ENCODE peak calls at places on chromosome 6, in six cellular contexts. J is HCT116, D is MM.1S, A is neural progenitor cell, V is GM23248, C is SK-N-SH. Z is an unnamed sample.
A peak's percentile ranks its signal among the peaks of the same experiment; 100 is the strongest.

GRCh38 chr6:159879829-159880228 is 11.0 kb upstream of the MAS1 start:
- DNase-seq in J (no peak), D (no peak), A (no peak), V (no peak), C (no peak), Z (no peak)

GRCh38 chr6:158408552-158409130 is 96.4 kb downstream of the TULP4 start:
- DNase-seq in J (no peak), D (no peak), A (peak; percentile 42), V (peak; percentile 77), C (peak; percentile 61), Z (no peak)

GRCh38 chr6:158207452-158207788 is 39.3 kb downstream of the GTF2H5 start:
- DNase-seq in J (no peak), D (no peak), A (no peak), V (peak; percentile 12), C (no peak), Z (peak; percentile 42)

GRCh38 chr6:148146717-148147116 is 195.9 kb upstream of the SASH1 start:
- DNase-seq in J (peak; percentile 13), D (no peak), A (no peak), V (peak; percentile 1), C (no peak), Z (peak; percentile 84)

GRCh38 chr6:55827818-55828522 is 47.4 kb downstream of the BMP5 start:
- DNase-seq in J (no peak), D (no peak), A (no peak), V (no peak), C (no peak), Z (peak; percentile 26)

GRCh38 chr6:166750125-166750793 is 123.2 kb upstream of the RPS6KA2 start:
- DNase-seq in J (no peak), D (no peak), A (peak; percentile 34), V (no peak), C (no peak), Z (no peak)

GRCh38 chr6:55528624-55529023 is 50.4 kb downstream of the HMGCLL1 start:
- DNase-seq in J (peak; percentile 51), D (peak; percentile 78), A (peak; percentile 48), V (peak; percentile 28), C (no peak), Z (peak; percentile 71)

GRCh38 chr6:119052292-119052889 is 26.1 kb downstream of the FAM184A start:
- DNase-seq in J (no peak), D (no peak), A (no peak), V (no peak), C (no peak), Z (no peak)

GRCh38 chr6:52645976-52646375 is 24.9 kb upstream of the TMEM14A start:
- DNase-seq in J (no peak), D (no peak), A (no peak), V (no peak), C (no peak), Z (no peak)
- H3K9ac ChIP-seq in J (no peak overlapping the region), D (no peak overlapping the region), A (no peak overlapping the region), V (no peak overlapping the region), C (no peak overlapping the region), Z (no peak overlapping the region)

GRCh38 chr6:142074516-142074915 is 58.2 kb upstream of the GJE1 start:
- DNase-seq in J (no peak), D (no peak), A (no peak), V (peak; percentile 21), C (no peak), Z (no peak)

GRCh38 chr6:142075516-142076101 is 57.1 kb upstream of the GJE1 start:
- DNase-seq in J (no peak), D (no peak), A (no peak), V (no peak), C (no peak), Z (no peak)

GRCh38 chr6:142071981-142072380 is 60.7 kb upstream of the GJE1 start:
- DNase-seq in J (peak; percentile 22), D (no peak), A (peak; percentile 5), V (no peak), C (no peak), Z (no peak)
- TF ChIP-seq EZH2phosphoT487 in J (no peak), D (no peak), A (no peak), V (no peak), C (no peak), Z (no peak)

DNA sequence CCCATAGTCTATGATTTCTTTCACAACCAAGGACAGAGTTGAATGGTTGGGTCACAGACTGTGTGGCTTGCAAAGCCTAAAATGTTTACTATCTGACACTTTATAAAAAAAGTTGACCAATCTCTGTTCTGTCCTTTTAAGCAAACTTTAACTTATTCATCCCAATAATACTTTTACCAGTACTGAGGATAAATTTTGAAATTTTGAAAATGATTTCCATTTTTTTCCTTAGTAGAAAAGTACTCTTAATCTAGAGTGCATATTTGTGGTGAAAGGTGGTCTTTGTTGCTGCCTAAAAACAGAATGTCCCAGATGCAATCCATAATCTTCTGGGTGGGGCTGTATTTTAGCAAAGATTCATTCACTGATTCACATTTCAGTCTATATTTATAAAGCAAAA is 573.7 kb downstream of the COL12A1 start:
- DNase-seq in J (no peak), D (no peak), A (no peak), V (no peak), C (no peak), Z (no peak)
- H3K9ac ChIP-seq in J (no peak overlapping the region), D (no peak overlapping the region), A (no peak overlapping the region), V (no peak overlapping the region), C (no peak overlapping the region), Z (no peak overlapping the region)

GRCh38 chr6:121263742-121264141 is 70.5 kb downstream of the TBC1D32 start:
- DNase-seq in J (no peak), D (no peak), A (no peak), V (no peak), C (no peak), Z (no peak)

GRCh38 chr6:121260651-121261102 is 73.6 kb downstream of the TBC1D32 start:
- DNase-seq in J (no peak), D (no peak), A (no peak), V (peak; percentile 24), C (no peak), Z (no peak)
- TF ChIP-seq EZH2phosphoT487 in J (no peak), D (no peak), A (no peak), V (no peak), C (no peak), Z (no peak)

DNA sequence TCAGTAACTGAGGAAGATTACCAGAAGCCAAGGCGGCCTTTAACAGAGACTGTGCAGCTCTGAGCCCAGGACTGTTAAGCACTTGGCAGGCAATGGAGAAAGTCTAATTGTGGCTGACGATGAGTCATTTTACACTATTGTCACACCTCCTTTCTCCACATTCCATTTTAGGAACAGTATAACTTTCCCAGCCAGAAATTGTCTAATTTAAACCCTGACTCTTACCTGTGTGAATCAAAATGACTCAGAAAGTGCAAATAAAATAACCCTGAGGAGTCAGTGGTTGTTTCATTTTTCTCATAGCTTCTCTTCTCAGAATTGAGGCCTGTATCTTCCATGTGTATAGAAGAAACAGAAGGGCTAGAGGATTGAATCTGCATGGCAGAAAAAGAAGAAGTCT is 40.0 kb upstream of the OPN5 start:
- DNase-seq in J (peak; percentile 12), D (no peak), A (no peak), V (peak; percentile 27), C (no peak), Z (peak; percentile 97)
- H3K9ac ChIP-seq in J (no peak overlapping the region), D (no peak overlapping the region), A (no peak overlapping the region), V (no peak overlapping the region), C (no peak overlapping the region), Z (peak overlapping the region; percentile 72)

DNA sequence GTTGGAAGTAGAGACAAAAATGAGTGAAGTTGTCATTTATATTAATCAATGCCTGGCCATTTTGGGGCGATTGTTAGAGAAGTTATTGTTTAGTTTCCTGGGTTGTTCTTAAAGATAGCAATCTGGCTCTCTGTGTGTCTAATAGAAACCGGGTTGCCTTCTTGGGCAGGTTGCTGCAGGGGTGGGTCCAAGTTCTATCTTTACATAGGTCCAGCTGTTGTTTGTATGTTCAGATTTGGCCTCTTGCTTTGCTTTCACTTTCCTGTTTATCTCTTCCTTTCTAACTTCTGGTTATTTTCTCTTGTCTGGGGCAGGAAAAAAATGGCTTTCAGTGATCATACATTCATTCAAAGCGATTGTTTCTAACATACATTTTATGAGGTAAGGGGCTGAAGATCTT is 128.4 kb upstream of the NOX3 start:
- DNase-seq in J (no peak), D (no peak), A (no peak), V (no peak), C (no peak), Z (no peak)
- TF ChIP-seq EZH2phosphoT487 in J (no peak), D (no peak), A (no peak), V (no peak), C (no peak), Z (no peak)

DNA sequence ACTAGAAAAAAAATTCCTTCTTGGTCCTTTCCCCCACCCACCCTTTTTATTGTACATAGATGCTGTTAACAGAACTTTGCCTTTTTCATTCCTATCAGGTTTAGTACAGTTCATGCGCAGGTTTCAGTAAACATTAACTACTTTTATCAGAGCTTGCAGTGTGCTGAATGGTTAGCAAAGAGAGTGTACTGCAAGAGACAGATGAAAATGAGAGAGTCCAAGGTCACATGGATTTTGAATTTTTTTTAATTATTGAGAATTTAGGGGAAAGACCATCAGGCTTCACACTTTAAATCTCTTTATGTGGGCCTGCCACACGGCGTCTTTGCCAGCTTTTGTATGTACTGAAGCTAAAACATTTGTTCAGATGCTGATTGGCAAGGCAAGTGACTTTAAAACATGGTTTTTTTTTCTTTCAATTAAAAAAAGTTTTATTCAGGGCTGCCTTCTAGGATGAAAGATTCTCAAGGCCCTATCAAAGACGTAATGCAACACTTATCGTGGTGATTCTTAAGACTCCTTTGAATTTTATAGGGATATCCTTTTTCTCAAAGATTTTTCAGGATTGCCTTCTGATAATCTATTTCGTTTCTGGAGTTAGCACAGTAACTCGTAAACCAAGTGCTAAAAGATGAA is 32.2 kb downstream of the RREB1 start:
- DNase-seq in J (no peak), D (no peak), A (no peak), V (no peak), C (no peak), Z (no peak)
- H3K9ac ChIP-seq in J (peak overlapping the region; percentile 74), D (no peak overlapping the region), A (no peak overlapping the region), V (peak overlapping the region; percentile 91), C (no peak overlapping the region), Z (peak overlapping the region; percentile 84)

DNA sequence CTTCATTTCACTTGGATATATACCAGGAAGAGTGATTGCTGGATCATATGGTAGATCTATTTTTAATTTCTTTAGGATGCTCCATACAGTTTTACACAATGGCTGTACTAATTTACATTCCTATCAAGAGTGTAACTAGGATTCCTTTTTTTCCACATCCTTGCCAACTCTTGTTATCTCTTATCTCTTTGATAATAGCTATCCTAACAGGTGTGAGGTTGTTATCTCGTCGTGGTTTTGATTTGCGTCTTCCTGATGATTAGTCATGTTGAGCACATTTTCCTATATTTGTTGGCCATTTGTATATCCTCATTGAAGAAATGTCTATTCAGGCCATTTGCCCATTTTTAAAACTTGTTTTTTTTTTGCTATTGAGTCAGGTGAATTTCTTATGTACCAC is 552.4 kb downstream of the RFPL4B start:
- DNase-seq in J (no peak), D (no peak), A (no peak), V (no peak), C (no peak), Z (no peak)
- TF ChIP-seq EZH2phosphoT487 in J (no peak), D (no peak), A (no peak), V (no peak), C (no peak), Z (no peak)